ENCODE peak calls at places on chromosomes 6 and 20, in five cellular contexts. X is pancreas; Q is CD8-positive, alpha-beta T cell; Z is heart right ventricle; R is GM06990. M is an unnamed sample.

GRCh38 chr6:56954389-56955170 is at the start of gene BEND6:
- DNase-seq in X (peak), R (peak), Z (peak), Q (peak), M (peak)

GRCh38 chr20:42260216-42260615 is 642.0 kb upstream of the CHD6 start:
- DNase-seq in X (no peak), Z (no peak), Q (no peak), R (no peak), M (no peak)

GRCh38 chr6:27836783-27837635 is 75.2 kb downstream of the OR2B2 start:
- DNase-seq in X (peak), Q (peak), R (peak), Z (no peak), M (peak)

GRCh38 chr6:165049362-165049761 is 260.0 kb downstream of the C6orf118 start:
- DNase-seq in R (no peak), X (no peak), Q (no peak), Z (no peak), M (no peak)

GRCh38 chr6:118451839-118452238 is 96.3 kb upstream of the PLN start:
- DNase-seq in X (no peak), Z (no peak), Q (no peak), R (no peak), M (no peak)

GRCh38 chr6:89353702-89354392 is 1.3 kb upstream of the UBE2J1 start:
- DNase-seq in R (peak), X (no peak), Q (no peak), Z (no peak), M (no peak)

GRCh38 chr6:30881987-30882763 is 2.1 kb upstream of the DDR1 start:
- DNase-seq in Q (no peak), Z (no peak), R (no peak), X (no peak), M (no peak)

GRCh38 chr6:27494987-27495385 is 22.1 kb upstream of the ZNF184 start:
- DNase-seq in X (no peak), Z (no peak), Q (no peak), R (no peak), M (no peak)

GRCh38 chr20:60053813-60054190 is 95.6 kb downstream of the CDH26 start:
- DNase-seq in R (no peak), Z (no peak), Q (no peak), X (no peak), M (peak)

GRCh38 chr6:158674342-158674969 is 24.6 kb downstream of the SYTL3 start:
- DNase-seq in Q (peak), R (no peak), X (no peak), Z (no peak), M (no peak)

GRCh38 chr6:13926378-13926777 is 1.6 kb downstream of the RNF182 start:
- DNase-seq in Q (no peak), X (no peak), R (no peak), Z (no peak), M (no peak)

GRCh38 chr20:1130849-1131248 is 12.4 kb downstream of the PSMF1 start:
- DNase-seq in X (no peak), R (no peak), Q (no peak), Z (peak), M (no peak)

GRCh38 chr20:53660947-53661381 is 67.3 kb upstream of the ZNF217 start:
- DNase-seq in R (peak), Q (no peak), X (no peak), Z (no peak), M (peak)

GRCh38 chr6:154767419-154767818 is 34.2 kb downstream of the SCAF8 start:
- DNase-seq in Z (no peak), Q (no peak), R (no peak), X (no peak), M (no peak)

GRCh38 chr20:9686001-9686400 is 152.9 kb downstream of the PAK5 start:
- DNase-seq in R (no peak), X (no peak), Q (no peak), Z (no peak), M (no peak)

GRCh38 chr6:128316258-128316952 is 204.0 kb downstream of the PTPRK start:
- DNase-seq in X (no peak), R (no peak), Z (no peak), Q (no peak), M (no peak)

GRCh38 chr20:63273180-63273579 is 567 bp downstream of the ARFGAP1 start:
- DNase-seq in Z (no peak), R (no peak), X (no peak), Q (no peak), M (no peak)

GRCh38 chr6:52500268-52501129 is 76.4 kb downstream of the TRAM2 start:
- DNase-seq in Q (no peak), R (no peak), X (no peak), Z (peak), M (no peak)

GRCh38 chr6:52558266-52559000 is 18.4 kb downstream of the TRAM2 start:
- DNase-seq in Q (no peak), X (no peak), R (no peak), Z (no peak), M (no peak)

GRCh38 chr20:63023836-63024571 is 17.2 kb upstream of the BHLHE23 start:
- DNase-seq in R (no peak), Q (no peak), Z (no peak), X (no peak), M (peak)

GRCh38 chr20:34072778-34073177 is 39.3 kb downstream of the EIF2S2 start:
- DNase-seq in Z (no peak), R (no peak), X (no peak), Q (no peak), M (no peak)

GRCh38 chr20:34078540-34078939 is 33.5 kb downstream of the EIF2S2 start:
- DNase-seq in X (no peak), Z (no peak), R (no peak), Q (no peak), M (peak)

GRCh38 chr20:34074101-34074760 is 37.8 kb downstream of the EIF2S2 start:
- DNase-seq in Z (no peak), R (no peak), Q (no peak), X (no peak), M (no peak)

GRCh38 chr20:34076952-34077351 is 35.1 kb downstream of the EIF2S2 start:
- DNase-seq in X (no peak), Z (no peak), Q (no peak), R (no peak), M (peak)

DNA sequence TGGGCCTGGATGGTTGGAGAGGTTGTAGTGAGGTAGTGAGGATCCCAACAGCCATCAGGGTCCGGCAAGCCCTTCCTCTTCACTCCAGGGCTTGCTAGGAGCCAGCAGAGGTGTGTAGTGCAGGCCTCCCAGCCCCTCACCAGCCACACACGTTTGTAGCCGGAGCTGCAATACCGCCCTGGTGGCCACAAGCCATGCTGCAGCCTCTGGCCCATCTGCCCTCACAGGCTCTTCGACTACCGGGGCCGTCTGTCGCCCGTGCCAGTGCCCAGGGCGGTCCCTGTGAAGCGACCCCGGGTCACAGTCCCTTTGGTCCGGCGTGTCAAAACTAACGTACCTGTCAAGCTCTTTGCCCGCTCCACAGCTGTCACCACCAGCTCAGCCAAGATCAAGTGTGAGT is 36.4 kb downstream of the EIF2S2 start:
- DNase-seq in R (no peak), X (no peak), Z (no peak), Q (no peak), M (peak)
- TF ChIP-seq CTCF in R (no peak), X (no peak), Z (no peak), Q (no peak), M (no peak)

DNA sequence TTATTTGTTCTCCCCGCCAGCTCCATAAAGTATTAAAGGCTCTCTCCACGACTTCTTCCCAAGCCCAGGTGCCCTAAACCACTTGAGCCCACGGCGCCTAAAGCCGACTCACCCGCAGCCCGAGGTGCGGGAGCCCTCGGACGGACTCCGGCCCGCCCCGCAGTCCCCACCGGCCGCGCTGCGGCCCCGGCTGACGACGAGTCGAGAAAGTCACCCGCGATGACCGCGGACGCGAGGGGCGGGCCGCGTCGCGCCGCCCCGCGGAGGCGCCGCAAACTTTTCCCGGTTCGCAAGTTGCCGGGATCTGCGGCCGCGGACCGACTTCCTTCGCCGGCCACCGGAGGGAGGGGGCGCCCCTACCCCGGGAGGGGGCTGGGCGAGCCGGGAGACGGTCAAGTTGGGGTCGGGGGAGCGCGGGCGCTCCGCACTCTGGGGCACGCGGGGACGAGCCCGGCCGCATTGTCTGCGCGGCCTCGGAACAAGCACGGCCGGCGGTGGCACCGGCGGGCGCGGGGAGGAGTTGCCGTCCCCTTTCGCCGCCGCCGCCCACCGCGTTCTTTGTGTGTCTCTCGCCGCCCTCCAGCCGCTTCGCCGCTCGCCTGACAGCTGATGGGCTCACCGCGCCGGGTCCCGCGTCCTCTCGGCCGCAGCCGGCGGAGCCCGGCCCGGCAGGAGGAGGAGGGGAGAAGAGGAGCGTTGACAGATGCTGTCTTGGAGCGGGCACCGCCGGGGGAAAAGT is 131.5 kb downstream of the OGFRL1 start:
- DNase-seq in R (peak), Z (peak), X (peak), Q (no peak), M (no peak)
- TF ChIP-seq CTCF in R (no peak), Z (peak), X (no peak), Q (no peak), M (peak)

DNA sequence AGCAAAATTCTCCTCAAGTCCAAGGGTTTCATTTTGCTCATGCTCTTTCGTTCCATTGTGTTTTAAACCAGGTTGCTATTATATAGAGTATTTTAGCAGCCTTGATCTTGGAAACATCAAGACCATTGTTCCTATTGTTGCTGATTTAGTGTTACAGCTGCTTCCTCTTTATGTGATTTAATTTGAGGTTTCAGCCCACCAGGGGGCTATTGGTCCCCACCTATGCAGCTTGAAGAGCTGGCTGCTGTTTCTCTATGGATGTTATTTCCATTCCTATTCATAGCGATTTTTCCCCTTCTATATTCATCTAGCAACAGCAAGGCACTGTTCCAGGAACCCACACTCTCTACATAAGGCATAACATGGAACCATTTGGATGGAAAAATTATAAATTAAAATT is 418.8 kb downstream of the CDKAL1 start:
- DNase-seq in Z (no peak), R (no peak), Q (no peak), X (no peak), M (no peak)
- TF ChIP-seq CTCF in Z (no peak), R (no peak), Q (no peak), X (no peak), M (peak)

DNA sequence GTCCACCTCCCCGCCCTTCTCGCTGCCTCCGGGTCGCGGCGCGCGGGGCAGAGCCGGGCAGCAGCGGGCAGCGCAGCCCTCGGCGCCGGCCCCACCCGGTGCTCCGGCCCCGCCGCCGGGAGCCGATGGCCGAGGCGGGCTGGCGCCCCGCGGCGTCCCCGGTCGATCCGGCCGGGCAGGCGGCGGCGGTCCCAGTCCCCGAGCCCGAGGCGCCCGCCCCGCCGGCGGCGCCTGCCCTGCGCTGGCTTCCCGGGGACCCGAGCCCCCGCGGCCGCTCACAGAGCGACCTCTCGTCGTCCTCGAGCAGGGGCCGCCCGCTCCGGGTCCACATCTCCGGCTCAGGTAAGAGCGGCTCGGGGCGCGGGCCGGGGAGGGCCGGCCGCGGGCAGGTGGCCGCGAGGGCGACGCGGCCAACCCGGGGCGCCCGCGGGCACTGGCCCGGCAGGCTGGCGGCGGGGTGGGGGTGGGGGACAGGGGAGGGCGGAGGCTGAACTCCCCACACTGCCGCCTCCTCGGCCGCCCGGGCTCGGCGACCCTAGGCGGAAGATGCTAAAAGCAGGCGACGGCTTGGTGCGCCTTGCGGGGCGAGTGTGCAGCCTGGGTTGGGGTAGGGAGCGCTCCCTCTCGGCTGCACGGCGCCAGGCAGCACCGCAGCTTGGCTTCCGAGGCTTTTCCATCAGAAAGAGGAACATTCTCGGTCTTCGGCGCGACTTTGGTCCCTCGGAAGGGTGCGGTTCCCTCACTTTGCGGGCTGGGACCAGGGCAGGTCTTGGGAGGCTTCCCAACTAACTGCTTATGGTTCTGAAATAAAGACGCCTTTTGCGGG is 25.6 kb upstream of the FUCA2 start:
- DNase-seq in Q (peak), Z (peak), R (peak), X (peak), M (no peak)
- TF ChIP-seq CTCF in Q (peak), Z (peak), R (peak), X (no peak), M (peak)

M was measured in RWPE2.